ENCODE peak calls at places on chromosomes 12 and 14, in six cellular contexts. M is left ventricle myocardium superior; K is small intestine; V is stimulated activated effector memory CD8-positive, alpha-beta T cell treated with anti-CD3 and anti-CD28 coated beads, Interleukin-12 subunit alpha, Interleukin-12 subunit beta, amount 100 ng/mL, for 72 hours; O is mucosa of gallbladder; G is NAMALWA. Q is an unnamed sample.

GRCh38 chr12:62273724-62274380 is 13.6 kb downstream of the USP15 start:
- DNase-seq in M (no peak), K (no peak), V (no peak), O (no peak), G (no peak), Q (no peak)

GRCh38 chr14:68284333-68284732 is 464.8 kb downstream of the RAD51B start:
- DNase-seq in M (no peak), K (no peak), V (no peak), O (no peak), G (no peak), Q (no peak)

GRCh38 chr14:54348001-54348611 is 48.7 kb upstream of the CDKN3 start:
- DNase-seq in M (no peak), K (peak), V (no peak), O (no peak), G (peak), Q (peak)

GRCh38 chr14:56199095-56199975 is 81.1 kb downstream of the PELI2 start:
- DNase-seq in M (no peak), K (peak), V (no peak), O (peak), G (peak), Q (peak)

GRCh38 chr12:117742721-117743120 is 226.1 kb downstream of the KSR2 start:
- DNase-seq in M (no peak), K (no peak), V (no peak), O (no peak), G (no peak), Q (no peak)

GRCh38 chr12:121079736-121080272 is 40.8 kb upstream of the OASL start:
- DNase-seq in M (no peak), K (no peak), V (no peak), O (no peak), G (no peak), Q (no peak)

GRCh38 chr14:98174031-98174430 is 1098.0 kb downstream of the BCL11B start:
- DNase-seq in M (no peak), K (no peak), V (no peak), O (no peak), G (no peak), Q (no peak)

GRCh38 chr14:35808076-35808657 is 928 bp downstream of the RALGAPA1 start:
- DNase-seq in M (no peak), K (peak), V (no peak), O (no peak), G (peak), Q (peak)

GRCh38 chr12:10968765-10969456 is 17.8 kb downstream of the TAS2R50 start:
- DNase-seq in M (peak), K (peak), V (no peak), O (no peak), G (no peak), Q (no peak)

GRCh38 chr12:124466200-124467128 is 100.9 kb downstream of the NCOR2 start:
- DNase-seq in M (peak), K (peak), V (peak), O (no peak), G (peak), Q (peak)

Q was measured in A172.